ENCODE peak calls at places on chromosome 18, in eight cellular contexts. F is PC-9; Z is brain microvascular endothelial cell; O is CD4-positive, CD25-positive, alpha-beta regulatory T cell; E is adrenal gland; H is tibial artery; P is lower lobe of right lung; V is Panc1. D is an unnamed sample.
A peak's percentile ranks its signal among the peaks of the same experiment; 100 is the strongest.

GRCh38 chr18:37483221-37483971 is 82.2 kb downstream of the CELF4 start:
- DNase-seq in O (peak; percentile 13), E (no peak), P (no peak), V (no peak), H (no peak), Z (peak; percentile 7), F (no peak), D (no peak)

GRCh38 chr18:26386002-26386401 is 159.8 kb downstream of the TAF4B start:
- DNase-seq in F (peak; percentile 82), O (no peak), P (no peak), H (no peak), V (no peak), E (peak; percentile 68), Z (peak; percentile 94), D (no peak)

GRCh38 chr18:45722899-45723298 is 1.1 kb upstream of the SLC14A1 start:
- DNase-seq in E (peak; percentile 92), O (peak; percentile 75), Z (peak; percentile 80), F (peak; percentile 62), V (peak; percentile 41), P (peak; percentile 78), H (peak; percentile 62), D (peak; percentile 5)

GRCh38 chr18:41395695-41396094 is 559.3 kb upstream of the PIK3C3 start:
- DNase-seq in E (no peak), P (no peak), F (no peak), V (no peak), O (no peak), H (no peak), Z (peak; percentile 6), D (no peak)

GRCh38 chr18:45110577-45111506 is 430.2 kb downstream of the SETBP1 start:
- DNase-seq in P (no peak), H (peak; percentile 46), Z (peak; percentile 29), E (no peak), O (no peak), F (no peak), V (no peak), D (no peak)

GRCh38 chr18:48028081-48028480 is 97.6 kb upstream of the SMAD2 start:
- DNase-seq in O (no peak), P (peak; percentile 10), F (no peak), V (no peak), H (no peak), Z (no peak), E (no peak), D (no peak)

GRCh38 chr18:47604041-47604440 is 326.4 kb downstream of the SMAD2 start:
- DNase-seq in E (no peak), Z (no peak), H (no peak), F (no peak), V (no peak), O (no peak), P (no peak), D (no peak)

GRCh38 chr18:77114564-77115391 is 17.8 kb downstream of the MBP start:
- DNase-seq in Z (peak; percentile 89), O (no peak), V (no peak), F (no peak), E (peak; percentile 90), P (peak; percentile 95), H (peak; percentile 93), D (no peak)

GRCh38 chr18:67200665-67201064 is 315.9 kb downstream of the DSEL start:
- DNase-seq in Z (no peak), O (no peak), F (no peak), P (no peak), V (no peak), E (no peak), H (no peak), D (no peak)

GRCh38 chr18:25827961-25828561 is 262.4 kb downstream of the SS18 start:
- DNase-seq in H (no peak), E (no peak), Z (peak; percentile 28), F (no peak), V (no peak), P (no peak), O (no peak), D (no peak)

GRCh38 chr18:39635192-39635591 is 2069.6 kb upstream of the CELF4 start:
- DNase-seq in O (no peak), Z (no peak), E (no peak), F (no peak), P (no peak), V (no peak), H (no peak), D (no peak)

GRCh38 chr18:3066391-3067079 is 53.6 kb upstream of the LPIN2 start:
- DNase-seq in Z (no peak), P (no peak), F (no peak), V (no peak), O (no peak), H (no peak), E (peak; percentile 15), D (no peak)

GRCh38 chr18:63867368-63867767 is 20.1 kb upstream of the SERPINB2 start:
- DNase-seq in O (no peak), V (no peak), P (no peak), F (no peak), E (no peak), Z (no peak), H (no peak), D (no peak)

GRCh38 chr18:35592298-35592697 is 10.8 kb downstream of the GALNT1 start:
- DNase-seq in V (no peak), Z (no peak), H (no peak), P (no peak), O (no peak), F (no peak), E (no peak), D (no peak)

GRCh38 chr18:6807504-6808257 is 78.2 kb downstream of the ARHGAP28 start:
- DNase-seq in O (no peak), E (no peak), H (no peak), V (no peak), F (no peak), P (no peak), Z (no peak), D (no peak)

GRCh38 chr18:54162431-54162830 is 62.0 kb downstream of the MBD2 start:
- DNase-seq in P (no peak), H (no peak), V (no peak), O (no peak), Z (peak; percentile 72), F (no peak), E (no peak), D (no peak)

GRCh38 chr18:26036635-26037034 is 53.8 kb downstream of the SS18 start:
- DNase-seq in P (no peak), E (no peak), V (no peak), H (no peak), F (no peak), Z (no peak), O (no peak), D (no peak)

GRCh38 chr18:46051731-46052461 is 20.2 kb downstream of the PSTPIP2 start:
- DNase-seq in F (peak; percentile 69), O (no peak), E (no peak), H (no peak), P (no peak), V (no peak), Z (peak; percentile 92), D (no peak)

GRCh38 chr18:24536326-24536725 is 75.9 kb downstream of the HRH4 start:
- DNase-seq in F (no peak), Z (no peak), V (no peak), P (no peak), O (no peak), E (no peak), H (no peak), D (no peak)
- H3K27ac ChIP-seq in F (no peak overlapping the region), Z (no peak overlapping the region), V (no peak overlapping the region), P (no peak overlapping the region), O (no peak overlapping the region), E (no peak overlapping the region), H (no peak overlapping the region), D (no peak overlapping the region)

DNA sequence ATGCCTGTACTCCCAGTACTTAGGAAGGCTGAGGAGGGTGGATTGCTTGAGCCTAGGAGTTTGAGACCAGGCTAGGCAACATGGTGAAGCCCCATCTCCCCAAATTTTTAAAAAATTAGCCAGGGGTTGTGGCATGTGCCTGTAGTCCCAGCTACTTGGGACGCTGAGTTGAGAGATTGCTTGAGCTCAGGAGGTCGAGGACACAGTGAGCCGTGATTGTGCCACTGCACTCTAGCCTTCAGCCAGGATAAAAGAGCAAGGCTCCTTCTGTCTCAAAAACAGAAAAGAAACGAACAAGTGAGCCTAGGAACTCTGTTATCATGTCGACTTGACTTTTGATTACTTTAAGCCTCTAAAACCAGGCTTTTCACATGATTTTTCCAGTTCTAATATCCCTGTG is 13.7 kb downstream of the NPC1 start:
- DNase-seq in E (no peak), P (no peak), V (no peak), O (no peak), H (no peak), F (no peak), Z (no peak), D (no peak)
- H3K27ac ChIP-seq in E (peak overlapping the region; percentile 88), P (peak overlapping the region; percentile 76), V (no peak overlapping the region), O (peak overlapping the region; percentile 82), H (no peak overlapping the region), F (no peak overlapping the region), Z (no peak overlapping the region), D (no peak overlapping the region)

DNA sequence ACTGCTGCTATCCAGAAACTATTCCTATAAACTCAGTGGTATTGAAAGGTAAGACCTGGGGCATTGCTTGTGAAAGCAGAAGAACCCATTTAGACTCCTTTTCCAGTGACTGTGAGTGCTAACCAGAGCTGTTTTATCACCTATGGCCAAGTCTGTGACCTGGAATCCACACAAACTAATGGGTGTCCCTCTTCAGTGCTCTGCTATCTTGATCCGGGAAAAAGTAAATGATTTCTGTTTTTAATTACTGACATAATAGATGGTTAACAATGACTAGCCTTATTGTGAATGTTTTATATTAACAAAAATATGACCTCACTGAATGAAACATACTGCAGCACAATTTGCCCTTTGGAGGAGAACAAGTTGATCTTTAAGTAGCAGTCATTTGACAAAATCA is 251.6 kb upstream of the MC4R start:
- DNase-seq in O (no peak), V (no peak), E (no peak), Z (no peak), H (no peak), F (no peak), P (no peak), D (no peak)
- H3K27ac ChIP-seq in O (no peak overlapping the region), V (no peak overlapping the region), E (no peak overlapping the region), Z (no peak overlapping the region), H (no peak overlapping the region), F (no peak overlapping the region), P (no peak overlapping the region), D (no peak overlapping the region)

GRCh38 chr18:79400591-79401381 is 5.1 kb downstream of the NFATC1 start:
- DNase-seq in O (peak; percentile 78), H (no peak), F (no peak), V (no peak), E (no peak), Z (no peak), P (peak; percentile 51), D (no peak)
- H3K27ac ChIP-seq in O (peak overlapping the region; percentile 95), H (peak overlapping the region; percentile 90), F (no peak overlapping the region), V (no peak overlapping the region), E (peak overlapping the region; percentile 88), Z (no peak overlapping the region), P (peak overlapping the region; percentile 84), D (no peak overlapping the region)

DNA sequence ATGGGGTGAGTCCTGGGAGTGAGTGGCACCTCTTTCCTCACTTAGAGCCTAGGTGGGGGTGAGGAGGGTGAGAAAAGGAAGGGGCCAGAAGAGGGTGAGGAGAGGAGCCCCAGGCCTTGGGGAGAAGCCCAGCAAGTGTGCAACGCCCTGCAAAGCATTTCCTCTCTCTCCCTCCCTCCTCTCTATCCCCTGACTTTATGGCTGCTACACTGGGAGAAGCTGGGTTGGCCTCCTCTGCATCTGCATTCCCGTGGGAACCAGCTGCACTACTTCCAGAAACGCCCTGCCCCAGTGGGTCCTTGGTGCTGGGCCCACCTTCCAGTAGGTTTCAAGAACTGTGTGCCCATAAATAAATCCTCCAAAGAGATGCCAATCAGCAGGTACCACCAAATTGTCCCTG is 95.9 kb upstream of the BOD1L2 start:
- DNase-seq in Z (no peak), H (no peak), O (no peak), E (no peak), F (no peak), P (no peak), V (no peak), D (no peak)
- H3K27ac ChIP-seq in Z (no peak overlapping the region), H (no peak overlapping the region), O (no peak overlapping the region), E (no peak overlapping the region), F (no peak overlapping the region), P (no peak overlapping the region), V (no peak overlapping the region), D (no peak overlapping the region)